ENCODE peak calls at places on chromosome 3, in seven cellular contexts. One of them, this sample, is unnamed.

GRCh38 chr3:127473244-127474024 is 117.1 kb downstream of the TPRA1 start:
- DNase-seq in Calu3: peak
- DNase-seq in uterus: no peak
- DNase-seq in anterior cingulate cortex: no peak
- DNase-seq in AML-193: no peak
- DNase-seq in cardiac muscle cell: no peak
- DNase-seq in AG04449: no peak
- DNase-seq in this sample: no peak

GRCh38 chr3:130779031-130779430 is 32.4 kb upstream of the PIK3R4 start:
- DNase-seq in anterior cingulate cortex: no peak
- DNase-seq in AML-193: no peak
- DNase-seq in uterus: no peak
- DNase-seq in AG04449: no peak
- DNase-seq in Calu3: no peak
- DNase-seq in cardiac muscle cell: no peak
- DNase-seq in this sample: no peak

GRCh38 chr3:135982922-135983581 is 17.5 kb downstream of the PPP2R3A start:
- DNase-seq in AML-193: no peak
- DNase-seq in cardiac muscle cell: no peak
- DNase-seq in Calu3: no peak
- DNase-seq in uterus: no peak
- DNase-seq in AG04449: no peak
- DNase-seq in anterior cingulate cortex: no peak
- DNase-seq in this sample: no peak

GRCh38 chr3:51968883-51969674 is 1.8 kb upstream of the PCBP4 start:
- DNase-seq in Calu3: no peak
- DNase-seq in anterior cingulate cortex: no peak
- DNase-seq in cardiac muscle cell: no peak
- DNase-seq in AG04449: no peak
- DNase-seq in AML-193: no peak
- DNase-seq in uterus: no peak
- DNase-seq in this sample: no peak

GRCh38 chr3:122932251-122932967 is 95.2 kb downstream of the SEMA5B start:
- DNase-seq in AG04449: no peak
- DNase-seq in cardiac muscle cell: peak
- DNase-seq in Calu3: no peak
- DNase-seq in uterus: no peak
- DNase-seq in anterior cingulate cortex: no peak
- DNase-seq in AML-193: no peak
- DNase-seq in this sample: no peak

GRCh38 chr3:71244153-71245051 is 339.1 kb downstream of the FOXP1 start:
- DNase-seq in anterior cingulate cortex: no peak
- DNase-seq in uterus: peak
- DNase-seq in cardiac muscle cell: peak
- DNase-seq in AG04449: no peak
- DNase-seq in Calu3: no peak
- DNase-seq in AML-193: no peak
- DNase-seq in this sample: no peak

GRCh38 chr3:144403040-144403457 is 431.4 kb downstream of the DIPK2A start:
- DNase-seq in AG04449: no peak
- DNase-seq in cardiac muscle cell: peak
- DNase-seq in uterus: no peak
- DNase-seq in anterior cingulate cortex: no peak
- DNase-seq in AML-193: no peak
- DNase-seq in Calu3: no peak
- DNase-seq in this sample: no peak

GRCh38 chr3:125055165-125055912 is 458 bp downstream of the HEG1 start:
- DNase-seq in anterior cingulate cortex: no peak
- DNase-seq in Calu3: peak
- DNase-seq in AG04449: no peak
- DNase-seq in uterus: peak
- DNase-seq in cardiac muscle cell: peak
- DNase-seq in AML-193: no peak
- DNase-seq in this sample: no peak

GRCh38 chr3:164390046-164390445 is 688.2 kb downstream of the SI start:
- DNase-seq in AML-193: no peak
- DNase-seq in anterior cingulate cortex: no peak
- DNase-seq in uterus: no peak
- DNase-seq in Calu3: no peak
- DNase-seq in cardiac muscle cell: no peak
- DNase-seq in AG04449: no peak
- DNase-seq in this sample: no peak

GRCh38 chr3:172189987-172190603 is 150.7 kb downstream of the FNDC3B start:
- DNase-seq in Calu3: no peak
- DNase-seq in uterus: no peak
- DNase-seq in AML-193: no peak
- DNase-seq in cardiac muscle cell: peak
- DNase-seq in AG04449: no peak
- DNase-seq in anterior cingulate cortex: no peak
- DNase-seq in this sample: no peak

GRCh38 chr3:129106866-129107565 is 14.6 kb downstream of the RAB43 start:
- DNase-seq in AML-193: no peak
- DNase-seq in AG04449: no peak
- DNase-seq in Calu3: no peak
- DNase-seq in uterus: no peak
- DNase-seq in cardiac muscle cell: no peak
- DNase-seq in anterior cingulate cortex: no peak
- DNase-seq in this sample: no peak

GRCh38 chr3:23961064-23961463 is 16.0 kb downstream of the NR1D2 start:
- DNase-seq in uterus: no peak
- DNase-seq in AML-193: no peak
- DNase-seq in anterior cingulate cortex: no peak
- DNase-seq in Calu3: no peak
- DNase-seq in AG04449: no peak
- DNase-seq in cardiac muscle cell: no peak
- DNase-seq in this sample: no peak

GRCh38 chr3:71689305-71689704 is 35.9 kb downstream of the EIF4E3 start:
- DNase-seq in anterior cingulate cortex: no peak
- DNase-seq in cardiac muscle cell: no peak
- DNase-seq in Calu3: peak
- DNase-seq in AML-193: no peak
- DNase-seq in AG04449: no peak
- DNase-seq in uterus: no peak
- DNase-seq in this sample: no peak

GRCh38 chr3:37174532-37175126 is at the start of gene LRRFIP2:
- DNase-seq in uterus: no peak
- DNase-seq in Calu3: no peak
- DNase-seq in anterior cingulate cortex: no peak
- DNase-seq in AG04449: no peak
- DNase-seq in AML-193: peak
- DNase-seq in cardiac muscle cell: peak
- DNase-seq in this sample: no peak

GRCh38 chr3:182235504-182235903 is 523.8 kb downstream of the SOX2 start:
- DNase-seq in uterus: no peak
- DNase-seq in Calu3: no peak
- DNase-seq in AG04449: no peak
- DNase-seq in cardiac muscle cell: no peak
- DNase-seq in anterior cingulate cortex: no peak
- DNase-seq in AML-193: no peak
- DNase-seq in this sample: no peak

GRCh38 chr3:188001052-188001567 is 152.8 kb upstream of the LPP start:
- DNase-seq in AML-193: no peak
- DNase-seq in AG04449: no peak
- DNase-seq in anterior cingulate cortex: no peak
- DNase-seq in uterus: no peak
- DNase-seq in cardiac muscle cell: no peak
- DNase-seq in Calu3: no peak
- DNase-seq in this sample: no peak

GRCh38 chr3:195119461-195120198 is 151.3 kb downstream of the XXYLT1 start:
- DNase-seq in cardiac muscle cell: peak
- DNase-seq in anterior cingulate cortex: no peak
- DNase-seq in Calu3: no peak
- DNase-seq in AML-193: no peak
- DNase-seq in uterus: no peak
- DNase-seq in AG04449: peak
- DNase-seq in this sample: no peak

GRCh38 chr3:170506556-170506955 is 79.3 kb downstream of the SLC7A14 start:
- DNase-seq in anterior cingulate cortex: no peak
- DNase-seq in AG04449: no peak
- DNase-seq in uterus: no peak
- DNase-seq in AML-193: no peak
- DNase-seq in Calu3: peak
- DNase-seq in cardiac muscle cell: peak
- DNase-seq in this sample: no peak

GRCh38 chr3:102443021-102443420 is 8.2 kb downstream of the ZPLD1 start:
- DNase-seq in anterior cingulate cortex: no peak
- DNase-seq in cardiac muscle cell: no peak
- DNase-seq in uterus: no peak
- DNase-seq in AML-193: no peak
- DNase-seq in AG04449: no peak
- DNase-seq in Calu3: no peak
- DNase-seq in this sample: no peak

GRCh38 chr3:82100378-82100777 is 338.9 kb upstream of the GBE1 start:
- DNase-seq in AML-193: no peak
- DNase-seq in uterus: no peak
- DNase-seq in AG04449: no peak
- DNase-seq in anterior cingulate cortex: no peak
- DNase-seq in Calu3: no peak
- DNase-seq in cardiac muscle cell: no peak
- DNase-seq in this sample: no peak

This sample was measured in GDM1.